ENCODE peak calls at places on chromosome 21, in six cellular contexts. J, R, P, C, Q and E are unnamed samples.

GRCh38 chr21:44578371-44579055 is 1.9 kb downstream of the KRTAP10-5 start:
- DNase-seq in C (no peak), Q (no peak), J (no peak), P (no peak), R (no peak), E (peak)

GRCh38 chr21:27246741-27247140 is 279.9 kb upstream of the ADAMTS5 start:
- DNase-seq in C (no peak), Q (peak), J (no peak), R (no peak), P (no peak), E (no peak)

GRCh38 chr21:28459193-28459592 is 533.5 kb downstream of the LTN1 start:
- DNase-seq in C (no peak), P (no peak), R (no peak), Q (no peak), J (no peak), E (no peak)

GRCh38 chr21:39843483-39843882 is 23.8 kb upstream of the PCP4 start:
- DNase-seq in Q (no peak), P (no peak), R (no peak), J (no peak), C (no peak), E (no peak)

GRCh38 chr21:16551101-16551695 is 821.4 kb downstream of the USP25 start:
- DNase-seq in R (no peak), J (no peak), C (no peak), Q (no peak), P (no peak), E (no peak)

GRCh38 chr21:41142051-41142795 is 25.7 kb upstream of the BACE2 start:
- DNase-seq in C (no peak), J (no peak), R (no peak), P (no peak), Q (peak), E (no peak)

GRCh38 chr21:39610705-39611104 is 2.0 kb upstream of the B3GALT5 start:
- DNase-seq in C (no peak), P (no peak), J (no peak), R (no peak), Q (no peak), E (no peak)

GRCh38 chr21:32096411-32096810 is 182.4 kb downstream of the MIS18A start:
- DNase-seq in R (no peak), Q (no peak), P (no peak), J (no peak), C (no peak), E (no peak)

GRCh38 chr21:42566524-42567180 is 53.0 kb downstream of the SLC37A1 start:
- DNase-seq in R (peak), J (peak), Q (no peak), P (peak), C (no peak), E (peak)

GRCh38 chr21:41737656-41738324 is 29.1 kb downstream of the RIPK4 start:
- DNase-seq in J (no peak), R (no peak), P (no peak), Q (no peak), C (no peak), E (no peak)

GRCh38 chr21:39111928-39112327 is 71.3 kb downstream of the PSMG1 start:
- DNase-seq in C (no peak), P (no peak), Q (no peak), R (no peak), J (no peak), E (no peak)

GRCh38 chr21:31557421-31557955 is 102.0 kb upstream of the SOD1 start:
- DNase-seq in Q (no peak), C (peak), P (no peak), J (peak), R (no peak), E (no peak)

GRCh38 chr21:33071878-33072306 is 2.0 kb downstream of the OLIG1 start:
- DNase-seq in P (no peak), Q (no peak), J (peak), R (no peak), C (no peak), E (no peak)

GRCh38 chr21:27536319-27536718 is 569.4 kb upstream of the ADAMTS5 start:
- DNase-seq in J (no peak), P (no peak), R (no peak), C (no peak), Q (no peak), E (no peak)

GRCh38 chr21:37535130-37535529 is 168.6 kb downstream of the DYRK1A start:
- DNase-seq in C (no peak), R (no peak), Q (no peak), J (no peak), P (no peak), E (no peak)

GRCh38 chr21:42749226-42749625 is 95.8 kb downstream of the PDE9A start:
- DNase-seq in Q (no peak), R (no peak), P (peak), C (no peak), J (no peak), E (no peak)